ENCODE peak calls at places on chromosomes 12 and 14, in nine cellular contexts. One of them, this sample, is unnamed. For H3K4me1, the result is how much of the 10 kb centered on the place peaks cover.

GRCh38 chr12:97308576-97309198 is 153.9 kb upstream of the RMST start:
- DNase-seq in GM23338: peak
- DNase-seq in body of pancreas: no peak
- DNase-seq in neuronal stem cell: peak
- DNase-seq in transverse colon: no peak
- DNase-seq in astrocyte: peak
- DNase-seq in testis: no peak
- DNase-seq in CD8-positive, alpha-beta T cell: peak
- DNase-seq in CD8-positive, alpha-beta memory T cell: no peak
- DNase-seq in this sample: no peak

GRCh38 chr14:96424104-96424989 is 32.4 kb downstream of the AK7 start:
- DNase-seq in GM23338: peak
- DNase-seq in body of pancreas: peak
- DNase-seq in neuronal stem cell: peak
- DNase-seq in transverse colon: peak
- DNase-seq in astrocyte: peak
- DNase-seq in testis: peak
- DNase-seq in CD8-positive, alpha-beta T cell: peak
- DNase-seq in CD8-positive, alpha-beta memory T cell: no peak
- DNase-seq in this sample: peak

GRCh38 chr12:94676011-94676709 is 25.8 kb upstream of the TMCC3 start:
- DNase-seq in GM23338: no peak
- DNase-seq in body of pancreas: peak
- DNase-seq in neuronal stem cell: no peak
- DNase-seq in transverse colon: peak
- DNase-seq in astrocyte: no peak
- DNase-seq in testis: peak
- DNase-seq in CD8-positive, alpha-beta T cell: peak
- DNase-seq in CD8-positive, alpha-beta memory T cell: peak
- DNase-seq in this sample: no peak

GRCh38 chr14:23941669-23942068 is 11.9 kb upstream of the DHRS4 start:
- DNase-seq in GM23338: no peak
- DNase-seq in body of pancreas: no peak
- DNase-seq in neuronal stem cell: no peak
- DNase-seq in transverse colon: no peak
- DNase-seq in astrocyte: no peak
- DNase-seq in testis: no peak
- DNase-seq in CD8-positive, alpha-beta T cell: no peak
- DNase-seq in CD8-positive, alpha-beta memory T cell: no peak
- DNase-seq in this sample: no peak

GRCh38 chr12:57401165-57401564 is 29.7 kb downstream of the R3HDM2 start:
- DNase-seq in GM23338: no peak
- DNase-seq in body of pancreas: no peak
- DNase-seq in neuronal stem cell: no peak
- DNase-seq in transverse colon: no peak
- DNase-seq in astrocyte: no peak
- DNase-seq in testis: no peak
- DNase-seq in CD8-positive, alpha-beta T cell: no peak
- DNase-seq in CD8-positive, alpha-beta memory T cell: no peak
- DNase-seq in this sample: no peak

GRCh38 chr12:10358131-10358530 is 31.7 kb downstream of the KLRK1 start:
- DNase-seq in GM23338: no peak
- DNase-seq in body of pancreas: no peak
- DNase-seq in neuronal stem cell: no peak
- DNase-seq in transverse colon: no peak
- DNase-seq in astrocyte: no peak
- DNase-seq in testis: no peak
- DNase-seq in CD8-positive, alpha-beta T cell: no peak
- DNase-seq in CD8-positive, alpha-beta memory T cell: no peak
- DNase-seq in this sample: no peak

GRCh38 chr12:120216742-120217595 is 16.1 kb upstream of the RPLP0 start:
- DNase-seq in GM23338: peak
- DNase-seq in body of pancreas: no peak
- DNase-seq in neuronal stem cell: no peak
- DNase-seq in transverse colon: no peak
- DNase-seq in astrocyte: no peak
- DNase-seq in testis: no peak
- DNase-seq in CD8-positive, alpha-beta T cell: no peak
- DNase-seq in CD8-positive, alpha-beta memory T cell: no peak
- DNase-seq in this sample: no peak

GRCh38 chr14:58072288-58073071 is 79.5 kb downstream of the ARMH4 start:
- DNase-seq in GM23338: peak
- DNase-seq in body of pancreas: peak
- DNase-seq in neuronal stem cell: peak
- DNase-seq in transverse colon: peak
- DNase-seq in astrocyte: peak
- DNase-seq in testis: peak
- DNase-seq in CD8-positive, alpha-beta T cell: peak
- DNase-seq in CD8-positive, alpha-beta memory T cell: no peak
- DNase-seq in this sample: peak

GRCh38 chr14:72679591-72680151 is 214.2 kb downstream of the DPF3 start:
- DNase-seq in GM23338: peak
- DNase-seq in body of pancreas: no peak
- DNase-seq in neuronal stem cell: peak
- DNase-seq in transverse colon: no peak
- DNase-seq in astrocyte: no peak
- DNase-seq in testis: no peak
- DNase-seq in CD8-positive, alpha-beta T cell: no peak
- DNase-seq in CD8-positive, alpha-beta memory T cell: no peak
- DNase-seq in this sample: no peak

GRCh38 chr12:65403188-65403587 is 124.7 kb downstream of the MSRB3 start:
- DNase-seq in GM23338: no peak
- DNase-seq in body of pancreas: no peak
- DNase-seq in neuronal stem cell: no peak
- DNase-seq in transverse colon: no peak
- DNase-seq in astrocyte: no peak
- DNase-seq in testis: no peak
- DNase-seq in CD8-positive, alpha-beta T cell: no peak
- DNase-seq in CD8-positive, alpha-beta memory T cell: no peak
- DNase-seq in this sample: no peak

GRCh38 chr12:46659032-46659703 is 166.6 kb downstream of the SLC38A4 start:
- DNase-seq in GM23338: no peak
- DNase-seq in body of pancreas: no peak
- DNase-seq in neuronal stem cell: peak
- DNase-seq in transverse colon: no peak
- DNase-seq in astrocyte: no peak
- DNase-seq in testis: no peak
- DNase-seq in CD8-positive, alpha-beta T cell: no peak
- DNase-seq in CD8-positive, alpha-beta memory T cell: no peak
- DNase-seq in this sample: no peak

GRCh38 chr12:89636054-89636775 is 72.4 kb downstream of the ATP2B1 start:
- DNase-seq in GM23338: no peak
- DNase-seq in body of pancreas: no peak
- DNase-seq in neuronal stem cell: no peak
- DNase-seq in transverse colon: no peak
- DNase-seq in astrocyte: peak
- DNase-seq in testis: no peak
- DNase-seq in CD8-positive, alpha-beta T cell: no peak
- DNase-seq in CD8-positive, alpha-beta memory T cell: no peak
- DNase-seq in this sample: no peak

GRCh38 chr14:56143025-56143424 is 24.8 kb downstream of the PELI2 start:
- DNase-seq in GM23338: no peak
- DNase-seq in body of pancreas: no peak
- DNase-seq in neuronal stem cell: no peak
- DNase-seq in transverse colon: no peak
- DNase-seq in astrocyte: no peak
- DNase-seq in testis: no peak
- DNase-seq in CD8-positive, alpha-beta T cell: no peak
- DNase-seq in CD8-positive, alpha-beta memory T cell: no peak
- DNase-seq in this sample: no peak

GRCh38 chr12:24226745-24227350 is 277.4 kb upstream of the SOX5 start:
- DNase-seq in GM23338: no peak
- DNase-seq in body of pancreas: no peak
- DNase-seq in neuronal stem cell: no peak
- DNase-seq in transverse colon: no peak
- DNase-seq in astrocyte: peak
- DNase-seq in testis: no peak
- DNase-seq in CD8-positive, alpha-beta T cell: no peak
- DNase-seq in CD8-positive, alpha-beta memory T cell: no peak
- DNase-seq in this sample: no peak

GRCh38 chr14:91405241-91405721 is 12.3 kb downstream of the CCDC88C start:
- DNase-seq in GM23338: no peak
- DNase-seq in body of pancreas: peak
- DNase-seq in neuronal stem cell: no peak
- DNase-seq in transverse colon: no peak
- DNase-seq in astrocyte: no peak
- DNase-seq in testis: no peak
- DNase-seq in CD8-positive, alpha-beta T cell: peak
- DNase-seq in CD8-positive, alpha-beta memory T cell: peak
- DNase-seq in this sample: no peak

GRCh38 chr14:64920465-64920864 is 6.2 kb downstream of the CHURC1 start:
- DNase-seq in GM23338: no peak
- DNase-seq in body of pancreas: no peak
- DNase-seq in neuronal stem cell: no peak
- DNase-seq in transverse colon: no peak
- DNase-seq in astrocyte: no peak
- DNase-seq in testis: no peak
- DNase-seq in CD8-positive, alpha-beta T cell: no peak
- DNase-seq in CD8-positive, alpha-beta memory T cell: no peak
- DNase-seq in this sample: no peak

GRCh38 chr14:64918216-64918615 is 4.0 kb downstream of the CHURC1 start:
- DNase-seq in GM23338: no peak
- DNase-seq in body of pancreas: no peak
- DNase-seq in neuronal stem cell: no peak
- DNase-seq in transverse colon: no peak
- DNase-seq in astrocyte: peak
- DNase-seq in testis: no peak
- DNase-seq in CD8-positive, alpha-beta T cell: no peak
- DNase-seq in CD8-positive, alpha-beta memory T cell: no peak
- DNase-seq in this sample: no peak

GRCh38 chr14:64923015-64923414 is 8.8 kb downstream of the CHURC1 start:
- DNase-seq in GM23338: no peak
- DNase-seq in body of pancreas: no peak
- DNase-seq in neuronal stem cell: no peak
- DNase-seq in transverse colon: no peak
- DNase-seq in astrocyte: no peak
- DNase-seq in testis: no peak
- DNase-seq in CD8-positive, alpha-beta T cell: no peak
- DNase-seq in CD8-positive, alpha-beta memory T cell: no peak
- DNase-seq in this sample: no peak

GRCh38 chr14:64919215-64919614 is 5.0 kb downstream of the CHURC1 start:
- DNase-seq in GM23338: no peak
- DNase-seq in body of pancreas: no peak
- DNase-seq in neuronal stem cell: no peak
- DNase-seq in transverse colon: no peak
- DNase-seq in astrocyte: no peak
- DNase-seq in testis: no peak
- DNase-seq in CD8-positive, alpha-beta T cell: no peak
- DNase-seq in CD8-positive, alpha-beta memory T cell: no peak
- DNase-seq in this sample: no peak

DNA sequence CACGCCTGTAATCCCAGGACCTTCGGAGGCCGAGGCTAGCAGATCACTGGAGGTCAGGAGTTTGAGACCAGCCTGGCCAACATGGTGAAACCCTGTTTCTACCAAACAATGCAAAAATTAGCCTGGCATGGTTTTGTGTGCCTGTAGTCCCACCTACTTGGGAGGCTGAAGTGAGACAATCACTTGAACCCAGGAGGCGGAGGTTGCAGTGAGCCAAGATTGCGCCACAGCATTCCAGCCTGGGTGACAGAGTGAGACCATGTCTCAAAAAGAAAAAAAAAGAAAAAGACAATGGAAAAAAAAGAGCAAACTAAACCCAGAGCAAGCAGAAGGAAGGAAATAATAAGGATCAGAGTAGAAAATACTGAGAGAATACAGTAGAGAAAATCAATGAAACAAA is 5.4 kb downstream of the CHURC1 start:
- DNase-seq in GM23338: no peak
- DNase-seq in body of pancreas: no peak
- DNase-seq in neuronal stem cell: no peak
- DNase-seq in transverse colon: no peak
- DNase-seq in astrocyte: no peak
- DNase-seq in testis: no peak
- DNase-seq in CD8-positive, alpha-beta T cell: no peak
- DNase-seq in CD8-positive, alpha-beta memory T cell: no peak
- DNase-seq in this sample: no peak
- H3K4me1 ChIP-seq in GM23338: under half
- H3K4me1 ChIP-seq in body of pancreas: under half
- H3K4me1 ChIP-seq in neuronal stem cell: under half
- H3K4me1 ChIP-seq in transverse colon: under half
- H3K4me1 ChIP-seq in astrocyte: under half
- H3K4me1 ChIP-seq in testis: under half
- H3K4me1 ChIP-seq in CD8-positive, alpha-beta T cell: half or more
- H3K4me1 ChIP-seq in CD8-positive, alpha-beta memory T cell: half or more
- H3K4me1 ChIP-seq in this sample: under half

GRCh38 chr12:1173806-1174617 is 183.0 kb downstream of the ERC1 start:
- DNase-seq in GM23338: no peak
- DNase-seq in body of pancreas: no peak
- DNase-seq in neuronal stem cell: no peak
- DNase-seq in transverse colon: peak
- DNase-seq in astrocyte: no peak
- DNase-seq in testis: no peak
- DNase-seq in CD8-positive, alpha-beta T cell: no peak
- DNase-seq in CD8-positive, alpha-beta memory T cell: no peak
- DNase-seq in this sample: no peak
- H3K4me3 ChIP-seq in GM23338: no peak
- H3K4me3 ChIP-seq in body of pancreas: no peak
- H3K4me3 ChIP-seq in neuronal stem cell: no peak
- H3K4me3 ChIP-seq in transverse colon: no peak
- H3K4me3 ChIP-seq in astrocyte: no peak
- H3K4me3 ChIP-seq in testis: no peak
- H3K4me3 ChIP-seq in CD8-positive, alpha-beta T cell: no peak
- H3K4me3 ChIP-seq in CD8-positive, alpha-beta memory T cell: no peak
- H3K4me3 ChIP-seq in this sample: no peak

GRCh38 chr12:86860804-86861203 is 604.6 kb upstream of the MGAT4C start:
- DNase-seq in GM23338: no peak
- DNase-seq in body of pancreas: no peak
- DNase-seq in neuronal stem cell: no peak
- DNase-seq in transverse colon: no peak
- DNase-seq in astrocyte: no peak
- DNase-seq in testis: no peak
- DNase-seq in CD8-positive, alpha-beta T cell: no peak
- DNase-seq in CD8-positive, alpha-beta memory T cell: no peak
- DNase-seq in this sample: no peak
- H3K27ac ChIP-seq in GM23338: no peak
- H3K27ac ChIP-seq in body of pancreas: no peak
- H3K27ac ChIP-seq in neuronal stem cell: no peak
- H3K27ac ChIP-seq in transverse colon: no peak
- H3K27ac ChIP-seq in astrocyte: no peak
- H3K27ac ChIP-seq in testis: no peak
- H3K27ac ChIP-seq in CD8-positive, alpha-beta T cell: no peak
- H3K27ac ChIP-seq in CD8-positive, alpha-beta memory T cell: no peak
- H3K27ac ChIP-seq in this sample: no peak

DNA sequence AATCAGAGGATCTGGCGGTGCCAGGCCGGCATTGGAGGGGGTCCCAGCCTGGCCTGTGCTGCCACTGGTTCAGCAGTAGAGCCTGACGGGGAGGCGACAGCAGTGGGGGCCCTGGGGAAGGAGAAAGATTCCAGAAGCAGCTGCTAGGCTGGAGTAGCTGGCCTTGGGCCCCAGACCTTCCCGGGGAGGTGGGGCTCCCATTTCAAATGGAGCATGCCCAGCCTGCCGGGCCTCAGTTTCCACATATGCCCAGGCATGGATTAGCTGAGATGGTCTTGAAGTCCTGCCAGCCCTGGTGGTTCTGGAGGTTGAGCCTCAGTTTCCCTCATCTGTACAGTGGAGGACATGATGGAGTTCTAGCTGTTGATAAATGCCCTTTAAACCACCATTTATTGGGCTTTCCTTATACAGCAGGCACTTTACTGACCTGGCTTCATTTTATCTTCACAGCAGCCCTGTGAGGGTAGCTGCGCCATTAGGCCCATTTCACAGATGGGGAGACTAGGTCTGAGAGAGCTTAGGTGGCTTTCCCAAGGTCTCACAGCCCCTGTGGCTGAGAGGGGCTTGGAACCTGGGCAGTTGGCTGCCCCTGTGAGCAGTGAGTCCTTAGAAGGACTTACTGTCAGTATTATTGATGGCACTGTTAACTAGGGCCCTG is 21.8 kb downstream of the SH2B3 start:
- DNase-seq in GM23338: no peak
- DNase-seq in body of pancreas: no peak
- DNase-seq in neuronal stem cell: no peak
- DNase-seq in transverse colon: no peak
- DNase-seq in astrocyte: no peak
- DNase-seq in testis: no peak
- DNase-seq in CD8-positive, alpha-beta T cell: no peak
- DNase-seq in CD8-positive, alpha-beta memory T cell: no peak
- DNase-seq in this sample: no peak
- H3K4me1 ChIP-seq in GM23338: under half
- H3K4me1 ChIP-seq in body of pancreas: under half
- H3K4me1 ChIP-seq in neuronal stem cell: under half
- H3K4me1 ChIP-seq in transverse colon: half or more
- H3K4me1 ChIP-seq in astrocyte: under half
- H3K4me1 ChIP-seq in testis: under half
- H3K4me1 ChIP-seq in CD8-positive, alpha-beta T cell: half or more
- H3K4me1 ChIP-seq in CD8-positive, alpha-beta memory T cell: half or more
- H3K4me1 ChIP-seq in this sample: under half